ENCODE peak calls at places on chromosomes 13 and 19, in five cellular contexts. W is aorta, G is H1, S is A549, Y is left ventricle myocardium inferior. P is an unnamed sample.

GRCh38 chr13:74444161-74444571 is 310.0 kb upstream of the KLF12 start:
- DNase-seq in S (no peak), Y (no peak), G (no peak), W (no peak), P (no peak)

GRCh38 chr19:13091400-13092161 is 11.1 kb downstream of the LYL1 start:
- DNase-seq in W (peak; percentile 92), Y (peak; percentile 62), G (no peak), S (no peak), P (peak; percentile 73)

GRCh38 chr13:93298741-93299140 is 72.1 kb downstream of the GPC6 start:
- DNase-seq in S (no peak), W (no peak), G (no peak), Y (no peak), P (no peak)

GRCh38 chr13:73038064-73038463 is 20.7 kb upstream of the KLF5 start:
- DNase-seq in S (no peak), G (no peak), W (no peak), Y (no peak), P (no peak)

GRCh38 chr13:98083507-98083906 is 59.4 kb upstream of the FARP1 start:
- DNase-seq in S (no peak), W (no peak), Y (no peak), G (no peak), P (no peak)

GRCh38 chr13:42337808-42338600 is 66.1 kb downstream of the AKAP11 start:
- DNase-seq in S (no peak), G (no peak), W (no peak), Y (no peak), P (no peak)

GRCh38 chr13:92187378-92187989 is 789.1 kb downstream of the GPC5 start:
- DNase-seq in Y (no peak), W (no peak), G (no peak), S (peak; percentile 1), P (no peak)

GRCh38 chr13:96475103-96475502 is 385.2 kb downstream of the HS6ST3 start:
- DNase-seq in G (no peak), S (no peak), Y (no peak), W (no peak), P (no peak)

GRCh38 chr19:42250249-42250665 is 4.7 kb downstream of the ERF start:
- DNase-seq in S (no peak), Y (no peak), W (peak; percentile 73), G (no peak), P (no peak)

GRCh38 chr13:112741185-112741755 is 51.4 kb downstream of the ATP11A start:
- DNase-seq in S (no peak), W (no peak), Y (no peak), G (no peak), P (no peak)

GRCh38 chr13:110195547-110196485 is 111.1 kb downstream of the COL4A1 start:
- DNase-seq in S (no peak), G (no peak), W (no peak), Y (no peak), P (no peak)

GRCh38 chr13:40167327-40167726 is 499.1 kb downstream of the FOXO1 start:
- DNase-seq in S (no peak), G (no peak), W (no peak), Y (no peak), P (no peak)

GRCh38 chr13:82976499-82976898 is 905.8 kb downstream of the SLITRK1 start:
- DNase-seq in G (no peak), Y (no peak), S (no peak), W (no peak), P (no peak)

GRCh38 chr19:40006273-40006691 is 9.4 kb downstream of the ZNF546 start:
- DNase-seq in W (no peak), Y (no peak), S (peak; percentile 37), G (no peak), P (no peak)

DNA sequence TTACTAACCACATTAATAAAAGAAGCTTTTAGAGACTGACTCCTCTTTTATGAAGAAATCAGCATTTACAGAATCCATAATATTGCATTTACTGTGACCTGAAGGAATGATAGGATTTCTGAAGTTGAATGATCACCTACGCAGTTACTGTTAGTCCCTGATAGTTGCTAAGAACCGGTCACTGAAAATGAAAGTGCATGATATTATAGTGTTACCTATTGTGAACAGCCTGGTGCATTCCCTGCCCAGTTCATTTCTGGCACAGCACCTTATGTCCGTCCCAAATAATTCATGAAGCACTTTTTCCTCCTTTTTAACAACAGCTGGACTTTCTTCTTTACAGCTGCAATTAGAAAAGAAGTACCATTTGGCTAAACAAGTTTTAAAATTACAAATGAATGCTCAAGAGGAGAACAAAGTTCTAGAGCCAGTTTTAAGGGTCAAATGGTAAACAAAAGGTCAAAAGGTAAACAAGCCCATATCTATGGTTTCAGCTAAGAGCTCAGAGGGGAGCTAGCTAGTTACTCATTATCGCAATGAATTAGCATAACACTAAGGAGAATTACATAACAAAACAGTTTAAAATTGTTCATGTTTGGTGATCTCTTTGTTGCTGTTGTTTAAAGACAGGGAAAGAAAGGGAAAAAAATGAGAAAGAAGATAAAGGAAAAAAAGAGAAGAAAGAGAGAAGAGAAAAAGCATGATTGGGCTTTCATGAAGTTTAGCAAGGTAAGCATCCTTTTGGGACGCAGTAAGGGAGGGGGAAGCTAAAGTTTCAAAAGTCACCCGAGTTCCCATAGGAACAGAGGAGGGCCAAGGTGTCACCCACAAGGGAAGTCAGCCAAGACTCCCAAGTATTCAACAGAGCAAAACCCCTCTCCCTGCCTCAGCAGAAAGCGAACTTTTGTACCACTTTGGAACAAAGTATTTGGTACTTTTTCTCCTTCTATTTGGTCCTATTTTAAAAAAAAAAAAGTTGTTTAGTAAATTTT is 50.2 kb downstream of the FLT3 start:
- DNase-seq in S (no peak), Y (no peak), W (no peak), G (peak; percentile 19), P (no peak)
- H3K4me3 ChIP-seq in S (no peak overlapping the region), Y (no peak overlapping the region), W (no peak overlapping the region), G (no peak overlapping the region), P (no peak overlapping the region)

GRCh38 chr19:2852598-2852997 is 11.3 kb downstream of the ZNF555 start:
- DNase-seq in S (no peak), Y (no peak), W (no peak), G (no peak), P (no peak)

GRCh38 chr19:2858864-2859263 is 8.3 kb upstream of the ZNF556 start:
- DNase-seq in W (no peak), Y (no peak), G (no peak), S (no peak), P (no peak)

GRCh38 chr19:2853015-2853606 is 11.8 kb downstream of the ZNF555 start:
- DNase-seq in W (no peak), S (no peak), Y (no peak), G (no peak), P (no peak)

GRCh38 chr19:2856457-2857055 is 10.6 kb upstream of the ZNF556 start:
- DNase-seq in G (no peak), Y (no peak), W (no peak), S (no peak), P (no peak)

DNA sequence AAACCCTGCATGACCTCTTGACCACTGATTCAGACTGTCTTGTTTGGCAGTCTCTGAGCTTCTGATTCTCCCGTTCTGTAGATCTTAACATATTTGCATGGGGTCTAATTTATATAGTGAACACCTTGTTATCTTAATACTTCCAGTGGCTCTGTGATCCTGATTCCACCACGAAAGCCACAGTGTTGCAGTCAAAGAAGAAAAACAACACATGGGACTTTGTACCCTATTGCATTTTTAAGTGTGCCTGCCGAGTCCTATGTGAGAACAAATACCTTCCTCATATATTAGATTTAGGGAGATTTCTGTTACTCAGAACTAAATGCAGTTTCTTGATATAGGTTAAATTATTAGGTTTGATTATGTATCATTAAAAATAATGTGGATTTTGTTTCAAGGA is 12.3 kb upstream of the ZNF556 start:
- DNase-seq in G (no peak), S (no peak), Y (no peak), W (no peak), P (no peak)
- H3K9me3 ChIP-seq in G (peaks cover 77% of the 10 kb centered on the region), S (peaks cover 75% of the 10 kb centered on the region), Y (peaks cover 100% of the 10 kb centered on the region), W (peaks cover 36% of the 10 kb centered on the region), P (peaks cover 98% of the 10 kb centered on the region)

GRCh38 chr13:109140777-109141354 is 511.5 kb downstream of the MYO16 start:
- DNase-seq in Y (no peak), G (no peak), W (no peak), S (no peak), P (no peak)

GRCh38 chr13:109136873-109137272 is 507.5 kb downstream of the MYO16 start:
- DNase-seq in S (no peak), W (no peak), G (no peak), Y (no peak), P (no peak)

GRCh38 chr13:109141716-109142115 is 512.3 kb downstream of the MYO16 start:
- DNase-seq in S (no peak), W (no peak), Y (no peak), G (no peak), P (no peak)

GRCh38 chr13:109139346-109139745 is 509.9 kb downstream of the MYO16 start:
- DNase-seq in W (no peak), Y (no peak), S (no peak), G (no peak), P (no peak)

DNA sequence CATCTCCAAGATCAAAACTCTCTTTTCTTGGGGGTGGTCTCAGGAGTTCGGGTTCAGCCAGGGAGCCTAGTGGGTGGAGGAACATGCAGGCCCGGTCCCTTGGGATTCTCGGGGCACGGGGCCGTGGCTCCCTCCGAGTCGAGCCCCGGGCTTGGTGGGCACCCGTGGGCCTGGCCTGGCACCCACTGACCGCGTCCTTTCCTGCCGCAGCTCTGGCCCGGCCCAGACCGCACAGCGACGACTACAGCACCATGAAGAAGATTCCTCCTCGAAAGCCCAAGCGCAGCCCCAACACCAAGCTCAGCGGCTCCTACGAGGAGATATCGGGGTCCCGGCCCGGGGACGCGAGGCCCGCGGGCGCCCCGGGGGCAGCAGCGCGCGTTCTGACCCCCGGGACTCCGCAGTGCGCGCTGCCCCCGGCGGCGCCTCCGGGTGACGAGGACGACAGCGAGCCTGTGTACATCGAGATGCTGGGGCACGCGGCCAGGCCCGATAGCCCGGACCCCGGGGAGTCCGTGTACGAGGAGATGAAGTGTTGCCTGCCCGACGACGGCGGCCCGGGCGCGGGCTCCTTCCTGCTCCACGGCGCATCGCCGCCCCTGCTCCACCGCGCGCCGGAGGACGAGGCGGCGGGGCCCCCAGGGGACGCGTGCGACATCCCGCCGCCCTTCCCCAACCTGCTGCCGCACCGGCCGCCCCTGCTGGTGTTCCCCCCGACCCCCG is 510.8 kb downstream of the MYO16 start:
- DNase-seq in G (no peak), Y (no peak), S (no peak), W (no peak), P (no peak)
- H3K4me3 ChIP-seq in G (no peak overlapping the region), Y (peak overlapping the region; percentile 62), S (no peak overlapping the region), W (no peak overlapping the region), P (peak overlapping the region; percentile 44)

GRCh38 chr19:36748431-36749275 is 24.0 kb downstream of the ZNF850 start:
- DNase-seq in W (no peak), Y (no peak), G (no peak), S (no peak), P (no peak)

GRCh38 chr19:36747750-36748149 is 24.9 kb downstream of the ZNF850 start:
- DNase-seq in G (no peak), W (no peak), S (no peak), Y (no peak), P (no peak)

GRCh38 chr19:36745870-36746269 is 26.7 kb downstream of the ZNF850 start:
- DNase-seq in Y (no peak), S (no peak), G (no peak), W (no peak), P (no peak)

DNA sequence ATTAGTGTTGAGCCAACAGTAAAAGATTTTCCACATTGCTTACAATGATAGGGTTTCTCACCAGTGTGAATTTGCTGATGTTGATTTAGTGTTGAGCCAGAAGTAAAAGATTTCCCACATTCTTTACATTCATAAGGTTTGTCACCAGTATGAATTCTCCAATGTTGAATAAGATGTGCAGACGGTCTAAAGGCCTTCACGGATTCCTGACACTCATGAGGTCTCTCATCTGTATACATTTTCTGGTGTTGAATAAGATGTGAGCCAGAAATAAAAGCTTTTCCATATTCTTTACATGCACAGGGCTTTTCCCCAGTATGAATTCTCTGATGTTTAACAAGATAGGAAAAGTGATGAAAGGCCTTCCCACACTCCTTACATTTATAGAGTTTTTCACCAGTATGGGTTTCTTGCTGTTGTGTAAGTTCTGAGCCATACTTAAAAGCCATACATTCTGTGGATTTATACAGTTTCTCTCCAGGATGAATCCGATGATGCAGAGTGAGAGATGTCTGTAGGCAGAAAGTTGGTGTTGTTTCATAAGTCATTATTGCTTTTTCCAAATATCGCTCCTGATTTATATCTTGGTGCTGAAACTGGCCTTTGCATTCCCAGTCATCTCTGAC is 22.4 kb downstream of the ZNF850 start:
- DNase-seq in W (no peak), S (no peak), G (no peak), Y (no peak), P (no peak)
- H3K9me3 ChIP-seq in W (peaks cover 41% of the 10 kb centered on the region), S (peaks cover 98% of the 10 kb centered on the region), G (peaks cover 87% of the 10 kb centered on the region), Y (peaks cover 100% of the 10 kb centered on the region), P (peaks cover 100% of the 10 kb centered on the region)